ENCODE peak calls at places on chromosomes 7 and 10, in four cellular contexts. One of them, this sample, is unnamed.

GRCh38 chr10:68218786-68219185 is 13.1 kb downstream of the ATOH7 start:
- DNase-seq in K562: no peak
- DNase-seq in HepG2: no peak
- DNase-seq in A549: no peak
- DNase-seq in this sample: no peak

GRCh38 chr7:116426428-116427156 is 72.9 kb upstream of the CAV2 start:
- DNase-seq in A549: peak
- DNase-seq in K562: no peak
- DNase-seq in HepG2: no peak
- DNase-seq in this sample: no peak

GRCh38 chr7:114085592-114086490 is 167.0 kb upstream of the PPP1R3A start:
- DNase-seq in K562: no peak
- DNase-seq in A549: peak
- DNase-seq in HepG2: no peak
- DNase-seq in this sample: no peak

GRCh38 chr7:135330088-135330487 is 96.5 kb downstream of the STRA8 start:
- DNase-seq in HepG2: no peak
- DNase-seq in K562: no peak
- DNase-seq in A549: no peak
- DNase-seq in this sample: no peak

GRCh38 chr7:112930787-112931186 is 140.6 kb upstream of the TMEM168 start:
- DNase-seq in K562: no peak
- DNase-seq in HepG2: peak
- DNase-seq in A549: no peak
- DNase-seq in this sample: no peak

GRCh38 chr7:48161407-48162125 is 9.7 kb upstream of the ABCA13 start:
- DNase-seq in A549: no peak
- DNase-seq in K562: no peak
- DNase-seq in HepG2: no peak
- DNase-seq in this sample: no peak

GRCh38 chr10:69010151-69010640 is 21.6 kb downstream of the KIFBP start:
- DNase-seq in A549: no peak
- DNase-seq in K562: no peak
- DNase-seq in HepG2: no peak
- DNase-seq in this sample: no peak

GRCh38 chr10:130018253-130018652 is 54.2 kb upstream of the EBF3 start:
- DNase-seq in HepG2: no peak
- DNase-seq in K562: no peak
- DNase-seq in A549: no peak
- DNase-seq in this sample: no peak

GRCh38 chr10:87500646-87501048 is 4.0 kb upstream of the MINPP1 start:
- DNase-seq in A549: no peak
- DNase-seq in K562: peak
- DNase-seq in HepG2: peak
- DNase-seq in this sample: no peak

GRCh38 chr10:69457771-69458237 is 6.5 kb downstream of the TSPAN15 start:
- DNase-seq in A549: no peak
- DNase-seq in HepG2: no peak
- DNase-seq in K562: no peak
- DNase-seq in this sample: no peak

GRCh38 chr7:140674899-140675701 is 2.4 kb downstream of the ADCK2 start:
- DNase-seq in K562: peak
- DNase-seq in HepG2: peak
- DNase-seq in A549: peak
- DNase-seq in this sample: no peak

GRCh38 chr7:68461430-68461829 is 1136.8 kb upstream of the AUTS2 start:
- DNase-seq in A549: no peak
- DNase-seq in K562: no peak
- DNase-seq in HepG2: no peak
- DNase-seq in this sample: no peak

GRCh38 chr7:1160665-1161010 is 642 bp upstream of the ZFAND2A start:
- DNase-seq in HepG2: peak
- DNase-seq in K562: peak
- DNase-seq in A549: no peak
- DNase-seq in this sample: no peak

GRCh38 chr10:44920252-44920651 is 9.1 kb downstream of the TMEM72 start:
- DNase-seq in HepG2: no peak
- DNase-seq in K562: no peak
- DNase-seq in A549: no peak
- DNase-seq in this sample: no peak

GRCh38 chr7:43535031-43535451 is 47.9 kb upstream of the STK17A start:
- DNase-seq in A549: no peak
- DNase-seq in HepG2: no peak
- DNase-seq in K562: no peak
- DNase-seq in this sample: no peak

GRCh38 chr10:944034-944831 is 12.7 kb upstream of the LARP4B start:
- DNase-seq in A549: no peak
- DNase-seq in HepG2: no peak
- DNase-seq in K562: no peak
- DNase-seq in this sample: no peak

GRCh38 chr10:126058104-126058503 is 161.7 kb downstream of the FANK1 start:
- DNase-seq in HepG2: no peak
- DNase-seq in A549: no peak
- DNase-seq in K562: no peak
- DNase-seq in this sample: no peak

GRCh38 chr10:125691160-125691981 is 8.4 kb upstream of the TEX36 start:
- DNase-seq in HepG2: no peak
- DNase-seq in A549: no peak
- DNase-seq in K562: no peak
- DNase-seq in this sample: no peak

GRCh38 chr10:4481192-4481591 is 344.8 kb upstream of the AKR1E2 start:
- DNase-seq in K562: no peak
- DNase-seq in HepG2: no peak
- DNase-seq in A549: no peak
- DNase-seq in this sample: no peak

GRCh38 chr10:16986406-16987128 is 143.0 kb downstream of the CUBN start:
- DNase-seq in A549: no peak
- DNase-seq in HepG2: peak
- DNase-seq in K562: no peak
- DNase-seq in this sample: no peak

GRCh38 chr10:101941871-101942270 is 98.3 kb upstream of the KCNIP2 start:
- DNase-seq in K562: no peak
- DNase-seq in HepG2: no peak
- DNase-seq in A549: no peak
- DNase-seq in this sample: no peak

GRCh38 chr7:114084381-114085312 is 165.8 kb upstream of the PPP1R3A start:
- DNase-seq in A549: peak
- DNase-seq in HepG2: no peak
- DNase-seq in K562: no peak
- DNase-seq in this sample: no peak

GRCh38 chr7:157302314-157302711 is 34.5 kb upstream of the DNAJB6 start:
- DNase-seq in A549: no peak
- DNase-seq in K562: peak
- DNase-seq in HepG2: no peak
- DNase-seq in this sample: peak

GRCh38 chr10:49220679-49221078 is 32.5 kb upstream of the TMEM273 start:
- DNase-seq in HepG2: no peak
- DNase-seq in A549: no peak
- DNase-seq in K562: no peak
- DNase-seq in this sample: no peak

GRCh38 chr7:122299935-122300606 is 4.5 kb downstream of the FEZF1 start:
- DNase-seq in K562: no peak
- DNase-seq in A549: no peak
- DNase-seq in HepG2: no peak
- DNase-seq in this sample: no peak

GRCh38 chr10:105729428-105729827 is 1088.3 kb downstream of the SORCS3 start:
- DNase-seq in HepG2: no peak
- DNase-seq in K562: no peak
- DNase-seq in A549: no peak
- DNase-seq in this sample: no peak

GRCh38 chr10:129074939-129075338 is 392.1 kb upstream of the MGMT start:
- DNase-seq in HepG2: no peak
- DNase-seq in K562: no peak
- DNase-seq in A549: no peak
- DNase-seq in this sample: no peak

GRCh38 chr10:44569193-44570091 is 184.5 kb upstream of the CXCL12 start:
- DNase-seq in A549: no peak
- DNase-seq in HepG2: no peak
- DNase-seq in K562: no peak
- DNase-seq in this sample: no peak

GRCh38 chr7:44470080-44470479 is 20.4 kb downstream of the NUDCD3 start:
- DNase-seq in K562: no peak
- DNase-seq in A549: no peak
- DNase-seq in HepG2: no peak
- DNase-seq in this sample: no peak

GRCh38 chr7:140416560-140416959 is 12.7 kb downstream of the RAB19 start:
- DNase-seq in HepG2: no peak
- DNase-seq in A549: no peak
- DNase-seq in K562: no peak
- DNase-seq in this sample: no peak

GRCh38 chr7:128886391-128887168 is 23.9 kb downstream of the ATP6V1F start:
- DNase-seq in K562: peak
- DNase-seq in HepG2: no peak
- DNase-seq in A549: no peak
- DNase-seq in this sample: no peak

GRCh38 chr10:113563306-113564088 is 10.6 kb downstream of the HABP2 start:
- DNase-seq in K562: peak
- DNase-seq in HepG2: peak
- DNase-seq in A549: peak
- DNase-seq in this sample: no peak

GRCh38 chr10:15455456-15455855 is 84.4 kb upstream of the FAM171A1 start:
- DNase-seq in A549: no peak
- DNase-seq in HepG2: no peak
- DNase-seq in K562: peak
- DNase-seq in this sample: no peak

GRCh38 chr7:1567893-1568292 is 1.9 kb downstream of the PSMG3 start:
- DNase-seq in HepG2: no peak
- DNase-seq in K562: no peak
- DNase-seq in A549: no peak
- DNase-seq in this sample: no peak

GRCh38 chr7:22137026-22137425 is 191.3 kb upstream of the CDCA7L start:
- DNase-seq in K562: no peak
- DNase-seq in A549: no peak
- DNase-seq in HepG2: no peak
- DNase-seq in this sample: no peak

GRCh38 chr10:13400196-13400965 is 52.3 kb upstream of the SEPHS1 start:
- DNase-seq in K562: no peak
- DNase-seq in HepG2: no peak
- DNase-seq in A549: no peak
- DNase-seq in this sample: no peak

GRCh38 chr7:75072978-75073282 is 672 bp downstream of the RCC1L start:
- DNase-seq in K562: no peak
- DNase-seq in A549: peak
- DNase-seq in HepG2: peak
- DNase-seq in this sample: no peak

DNA sequence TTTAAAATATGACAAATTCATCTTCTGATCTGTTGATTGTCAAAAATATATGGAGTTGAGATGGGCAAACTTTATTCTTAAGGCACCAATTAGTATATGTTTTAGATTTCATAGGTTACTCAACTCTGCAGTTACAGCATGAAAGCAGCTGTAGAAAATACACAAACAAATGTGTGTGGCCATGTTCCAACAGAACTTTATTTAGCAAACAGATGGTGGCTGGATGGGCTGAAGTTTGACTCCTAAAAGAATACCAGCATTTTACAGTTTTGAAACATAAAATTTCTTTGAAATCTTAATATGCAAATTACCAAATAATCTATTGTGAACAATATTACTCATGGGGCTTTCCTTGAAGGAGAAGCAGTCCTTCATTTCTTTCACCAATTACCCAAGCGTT is 1206.0 kb upstream of the LRRTM3 start:
- DNase-seq in A549: no peak
- DNase-seq in HepG2: no peak
- DNase-seq in K562: no peak
- DNase-seq in this sample: no peak
- TF ChIP-seq CEBPB in A549: no peak
- TF ChIP-seq CEBPB in HepG2: no peak
- TF ChIP-seq CEBPB in K562: no peak
- TF ChIP-seq CEBPB in this sample: no peak

GRCh38 chr10:27240891-27241639 is 468 bp upstream of the ACBD5 start:
- DNase-seq in HepG2: no peak
- DNase-seq in A549: no peak
- DNase-seq in K562: no peak
- DNase-seq in this sample: no peak
- TF ChIP-seq MAX in HepG2: no peak
- TF ChIP-seq MAX in A549: no peak
- TF ChIP-seq MAX in K562: no peak
- TF ChIP-seq MAX in this sample: no peak

GRCh38 chr10:46523119-46523880 is 33.2 kb downstream of the GPRIN2 start:
- DNase-seq in A549: peak
- DNase-seq in K562: no peak
- DNase-seq in HepG2: no peak
- DNase-seq in this sample: no peak
- TF ChIP-seq POLR2AphosphoS2 in A549: no peak
- TF ChIP-seq POLR2AphosphoS2 in K562: no peak
- TF ChIP-seq POLR2AphosphoS2 in HepG2: no peak
- TF ChIP-seq POLR2AphosphoS2 in this sample: no peak

GRCh38 chr10:97320480-97321031 is 1.5 kb downstream of the FRAT1 start:
- DNase-seq in A549: no peak
- DNase-seq in HepG2: no peak
- DNase-seq in K562: no peak
- DNase-seq in this sample: no peak
- TF ChIP-seq CEBPB in A549: no peak
- TF ChIP-seq CEBPB in HepG2: no peak
- TF ChIP-seq CEBPB in K562: no peak
- TF ChIP-seq CEBPB in this sample: no peak